ENCODE peak calls at places on chromosomes 6 and 20, in four cellular contexts. K is AG10803, D is Peyer's patch, X is NCI-H2227 treated with DMSO at 0.1 percent for 48 hours. A is an unnamed sample.
A peak's percentile ranks its signal among the peaks of the same experiment; 100 is the strongest.

GRCh38 chr6:101085327-101085726 is 204.2 kb upstream of the ASCC3 start:
- DNase-seq in D (no peak), K (no peak), X (no peak), A (no peak)

GRCh38 chr6:32950010-32950409 is 2.9 kb downstream of the HLA-DMA start:
- DNase-seq in K (no peak), D (no peak), X (no peak), A (no peak)

GRCh38 chr20:45138451-45139300 is 14.4 kb upstream of the WFDC12 start:
- DNase-seq in X (no peak), D (peak; percentile 86), K (no peak), A (peak; percentile 44)

GRCh38 chr6:146915671-146916127 is 288.5 kb upstream of the STXBP5 start:
- DNase-seq in K (peak; percentile 48), D (no peak), X (no peak), A (no peak)

GRCh38 chr20:50645253-50646068 is 45.9 kb downstream of the RIPOR3 start:
- DNase-seq in K (peak; percentile 99), D (peak; percentile 85), X (no peak), A (peak; percentile 50)

GRCh38 chr6:29236060-29236459 is 65.4 kb downstream of the OR2J2 start:
- DNase-seq in X (no peak), K (no peak), D (no peak), A (no peak)

GRCh38 chr20:36064661-36065426 is 89.7 kb upstream of the EPB41L1 start:
- DNase-seq in D (peak; percentile 99), K (peak; percentile 83), X (peak; percentile 85), A (peak; percentile 96)

GRCh38 chr20:10629946-10630345 is 43.9 kb downstream of the JAG1 start:
- DNase-seq in D (no peak), K (no peak), X (no peak), A (no peak)

GRCh38 chr20:23308024-23308423 is 42.6 kb upstream of the NXT1 start:
- DNase-seq in X (no peak), K (peak; percentile 3), D (no peak), A (no peak)

GRCh38 chr6:20946037-20946436 is 411.8 kb downstream of the CDKAL1 start:
- DNase-seq in K (peak; percentile 49), D (no peak), X (no peak), A (no peak)

GRCh38 chr20:309841-310644 is 12.7 kb downstream of the ZCCHC3 start:
- DNase-seq in X (peak; percentile 98), D (peak; percentile 83), K (peak; percentile 99), A (peak; percentile 96)

GRCh38 chr6:167855825-167856425 is 29.2 kb downstream of the AFDN start:
- DNase-seq in D (no peak), K (peak; percentile 86), X (no peak), A (no peak)

GRCh38 chr6:82908661-82909060 is 157.0 kb downstream of the UBE3D start:
- DNase-seq in D (no peak), X (no peak), K (no peak), A (no peak)

GRCh38 chr6:2782356-2782708 is 17.1 kb downstream of the WRNIP1 start:
- DNase-seq in K (no peak), D (no peak), X (no peak), A (no peak)